ENCODE peak calls at places on chromosomes 4 and X, in four cellular contexts. L is breast epithelium, U is suprapubic skin, M is stomach. X is an unnamed sample.
A peak's percentile ranks its signal among the peaks of the same experiment; 100 is the strongest.

GRCh38 chr4:22962186-22962786 is 269.5 kb downstream of the GBA3 start:
- DNase-seq in L (no peak), U (no peak), M (no peak), X (no peak)

GRCh38 chr4:128986908-128987307 is 106.4 kb downstream of the SCLT1 start:
- DNase-seq in L (no peak), U (no peak), M (no peak), X (no peak)

GRCh38 chrX:150489359-150490015 is 78.9 kb upstream of the MTM1 start:
- DNase-seq in L (no peak), U (no peak), M (no peak), X (no peak)

GRCh38 chrX:378443-378842 is 8.3 kb downstream of the PPP2R3B start:
- DNase-seq in L (no peak), U (no peak), M (no peak), X (no peak)

GRCh38 chr4:61531188-61531587 is 331.1 kb downstream of the ADGRL3 start:
- DNase-seq in L (no peak), U (no peak), M (no peak), X (no peak)

GRCh38 chr4:56755901-56756300 is 65.6 kb downstream of the SPINK2 start:
- DNase-seq in L (no peak), U (no peak), M (no peak), X (no peak)

GRCh38 chrX:53716328-53717088 is 30.0 kb upstream of the HUWE1 start:
- DNase-seq in L (peak; percentile 26), U (no peak), M (no peak), X (no peak)

GRCh38 chr4:158771776-158772175 is 3.0 kb downstream of the FNIP2 start:
- DNase-seq in L (no peak), U (no peak), M (no peak), X (no peak)

GRCh38 chr4:123444298-123444731 is 47.7 kb downstream of the SPRY1 start:
- DNase-seq in L (no peak), U (no peak), M (no peak), X (no peak)

GRCh38 chr4:4506961-4507360 is 34.9 kb downstream of the STX18 start:
- DNase-seq in L (no peak), U (no peak), M (no peak), X (no peak)

GRCh38 chrX:15493118-15494082 is at the start of gene PIR:
- DNase-seq in L (peak; percentile 71), U (peak; percentile 86), M (peak; percentile 89), X (peak; percentile 68)

GRCh38 chr4:77433102-77433733 is 172.4 kb upstream of the CXCL13 start:
- DNase-seq in L (no peak), U (no peak), M (no peak), X (peak; percentile 42)

GRCh38 chrX:103538728-103539127 is 19.4 kb upstream of the RAB40A start:
- DNase-seq in L (no peak), U (no peak), M (no peak), X (no peak)

GRCh38 chrX:79161655-79162054 is 17.2 kb downstream of the GPR174 start:
- DNase-seq in L (no peak), U (no peak), M (no peak), X (no peak)

GRCh38 chr4:183098723-183099536 is at the start of gene WWC2:
- DNase-seq in L (peak; percentile 83), U (peak; percentile 93), M (peak; percentile 91), X (peak; percentile 80)

GRCh38 chr4:139934336-139934735 is 219.6 kb downstream of the MAML3 start:
- DNase-seq in L (no peak), U (no peak), M (no peak), X (no peak)

GRCh38 chr4:99983289-99983943 is 33.3 kb upstream of the H2AZ1 start:
- DNase-seq in L (no peak), U (no peak), M (no peak), X (no peak)

GRCh38 chr4:188660796-188661195 is 521.6 kb downstream of the TRIML1 start:
- DNase-seq in L (no peak), U (no peak), M (no peak), X (no peak)

GRCh38 chrX:10240918-10241317 is 84.1 kb downstream of the CLCN4 start:
- DNase-seq in L (no peak), U (no peak), M (no peak), X (no peak)

GRCh38 chr4:19614171-19614570 is 637.5 kb upstream of the SLIT2 start:
- DNase-seq in L (no peak), U (no peak), M (no peak), X (no peak)

GRCh38 chr4:176760468-176760867 is 32.3 kb downstream of the VEGFC start:
- DNase-seq in L (no peak), U (no peak), M (no peak), X (no peak)

GRCh38 chr4:184884863-184885262 is 59.1 kb upstream of the ACSL1 start:
- DNase-seq in L (no peak), U (no peak), M (no peak), X (no peak)

GRCh38 chr4:126242679-126243390 is 928.1 kb downstream of the FAT4 start:
- DNase-seq in L (no peak), U (no peak), M (no peak), X (no peak)

GRCh38 chr4:107531927-107532326 is 188.1 kb downstream of the PAPSS1 start:
- DNase-seq in L (no peak), U (no peak), M (no peak), X (no peak)
- TF ChIP-seq POLR2AphosphoS5 in L (no peak), U (no peak), M (no peak), X (no peak)

DNA sequence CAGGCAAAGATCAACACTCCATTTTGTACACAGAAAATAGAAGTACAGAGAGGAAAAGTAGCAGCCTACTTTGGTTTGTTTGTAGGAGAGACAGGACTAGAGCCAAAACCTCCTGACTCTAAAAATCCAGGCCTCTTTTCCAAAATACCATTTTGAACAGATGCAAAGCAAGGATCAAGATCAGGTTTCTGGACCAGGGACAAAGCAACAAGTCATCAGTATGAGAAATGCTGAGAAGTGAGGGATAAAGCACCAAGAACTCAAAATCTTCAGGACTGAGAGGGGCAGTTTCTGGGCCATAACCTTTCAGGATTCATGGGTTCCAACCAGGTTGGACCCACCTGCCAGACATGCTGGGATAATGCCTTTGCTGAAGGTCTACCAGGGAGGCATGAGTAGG is 36.6 kb upstream of the MBTPS2 start:
- DNase-seq in L (no peak), U (no peak), M (no peak), X (no peak)
- H3K4me3 ChIP-seq in L (no peak overlapping the region), U (no peak overlapping the region), M (no peak overlapping the region), X (no peak overlapping the region)

DNA sequence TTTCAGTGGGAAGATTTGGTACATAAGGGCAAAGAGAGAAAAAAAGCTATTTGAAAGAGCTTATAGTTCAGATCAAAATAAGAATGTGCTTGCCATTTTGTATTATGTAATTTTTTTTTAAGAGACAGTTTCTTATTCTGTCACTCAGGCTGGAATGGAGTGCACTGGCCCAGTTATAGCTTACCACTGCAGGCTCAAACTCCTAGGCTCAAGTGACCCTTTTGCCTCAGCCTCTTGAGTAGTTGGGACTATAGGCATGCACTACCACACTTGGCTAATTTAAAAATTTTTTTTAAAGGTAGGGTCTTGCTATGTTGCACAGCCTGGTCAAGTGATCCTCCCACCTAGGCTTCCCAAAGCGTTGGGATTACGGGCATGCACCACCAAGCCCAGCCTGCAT is 22.2 kb upstream of the USP53 start:
- DNase-seq in L (no peak), U (no peak), M (no peak), X (no peak)
- H3K27ac ChIP-seq in L (no peak overlapping the region), U (peak overlapping the region; percentile 24), M (peak overlapping the region; percentile 26), X (no peak overlapping the region)

GRCh38 chr4:11232004-11232403 is 196.7 kb downstream of the HS3ST1 start:
- DNase-seq in L (no peak), U (no peak), M (no peak), X (no peak)
- TF ChIP-seq POLR2AphosphoS5 in L (no peak), U (no peak), M (no peak), X (no peak)

DNA sequence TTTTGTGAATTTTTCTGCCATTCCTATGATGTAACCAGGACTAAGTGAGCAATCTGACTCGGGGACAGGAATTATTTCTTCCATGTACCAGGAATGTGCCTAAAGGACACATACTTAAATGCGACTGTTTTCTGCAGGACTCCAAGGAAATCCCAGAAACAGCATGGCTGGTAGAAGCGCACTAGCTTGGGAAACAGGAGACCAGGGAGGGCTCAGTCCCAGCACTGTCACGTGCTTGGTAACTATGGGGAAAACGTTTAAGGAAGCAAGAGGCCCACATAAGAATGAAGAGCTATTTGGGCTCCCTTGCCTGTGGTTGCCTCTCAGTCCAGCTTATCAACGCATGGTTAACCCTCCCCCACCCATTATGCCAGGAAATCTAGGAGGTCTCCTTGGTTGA is 19.6 kb downstream of the MPP1 start:
- DNase-seq in L (no peak), U (no peak), M (no peak), X (no peak)
- H3K4me3 ChIP-seq in L (no peak overlapping the region), U (no peak overlapping the region), M (no peak overlapping the region), X (no peak overlapping the region)